ENCODE peak calls at places on chromosomes 16 and 17, in five cellular contexts. D is A549, T is SK-N-SH, K is IMR-90, O is K562. C is an unnamed sample.
A peak's percentile ranks its signal among the peaks of the same experiment; 100 is the strongest.

GRCh38 chr17:40121191-40121885 is 433 bp upstream of the MSL1 start:
- DNase-seq in D (peak; percentile 61), T (no peak), K (peak; percentile 49), O (peak; percentile 66), C (no peak)

GRCh38 chr17:17232303-17232621 is 4.7 kb downstream of the FLCN start:
- DNase-seq in D (no peak), T (no peak), K (no peak), O (no peak), C (no peak)

GRCh38 chr17:47829870-47830269 is 1.5 kb downstream of the MRPL10 start:
- DNase-seq in D (no peak), T (no peak), K (no peak), O (no peak), C (no peak)

GRCh38 chr17:37642706-37643105 is 540 bp downstream of the DDX52 start:
- DNase-seq in D (peak; percentile 31), T (peak; percentile 19), K (peak; percentile 31), O (no peak), C (no peak)

GRCh38 chr17:62704381-62704971 is 77.0 kb downstream of the MRC2 start:
- DNase-seq in D (peak; percentile 57), T (no peak), K (peak; percentile 35), O (peak; percentile 44), C (no peak)

GRCh38 chr16:49643429-49644142 is 212.3 kb downstream of the ZNF423 start:
- DNase-seq in D (no peak), T (no peak), K (peak; percentile 78), O (no peak), C (no peak)

GRCh38 chr16:53964145-53964544 is 260.2 kb downstream of the FTO start:
- DNase-seq in D (no peak), T (no peak), K (no peak), O (no peak), C (no peak)

GRCh38 chr17:71828182-71828596 is 292.6 kb upstream of the SOX9 start:
- DNase-seq in D (no peak), T (peak; percentile 58), K (peak; percentile 2), O (no peak), C (no peak)

GRCh38 chr16:10552998-10553491 is 27.4 kb downstream of the EMP2 start:
- DNase-seq in D (peak; percentile 72), T (peak; percentile 37), K (no peak), O (peak; percentile 95), C (peak; percentile 49)

GRCh38 chr17:78645421-78646295 is 68.5 kb upstream of the DNAH17 start:
- DNase-seq in D (peak; percentile 88), T (peak; percentile 18), K (peak; percentile 34), O (no peak), C (peak; percentile 70)

GRCh38 chr16:24858219-24859041 is 12.7 kb downstream of the SLC5A11 start:
- DNase-seq in D (peak; percentile 68), T (no peak), K (peak; percentile 59), O (peak; percentile 76), C (no peak)

GRCh38 chr17:27974531-27975145 is 67.8 kb upstream of the NLK start:
- DNase-seq in D (no peak), T (no peak), K (no peak), O (no peak), C (no peak)

GRCh38 chr17:67026341-67026740 is 18.0 kb upstream of the CACNG1 start:
- DNase-seq in D (peak; percentile 38), T (no peak), K (no peak), O (no peak), C (no peak)

GRCh38 chr17:80622170-80622466 is 77.5 kb downstream of the RPTOR start:
- DNase-seq in D (no peak), T (no peak), K (no peak), O (no peak), C (no peak)

GRCh38 chr16:11671676-11672075 is 3.4 kb downstream of the SNN start:
- DNase-seq in D (no peak), T (no peak), K (no peak), O (no peak), C (no peak)

GRCh38 chr16:8108991-8109509 is 481.3 kb downstream of the TMEM114 start:
- DNase-seq in D (peak; percentile 24), T (no peak), K (no peak), O (peak; percentile 79), C (no peak)

GRCh38 chr17:65557349-65558310 is 3.8 kb downstream of the AXIN2 start:
- DNase-seq in D (peak; percentile 68), T (no peak), K (peak; percentile 55), O (no peak), C (no peak)
- TF ChIP-seq RFX5 in D (no peak), T (no peak), K (no peak), O (no peak), C (no peak)

GRCh38 chr16:77060614-77061013 is 130.4 kb upstream of the MON1B start:
- DNase-seq in D (no peak), T (no peak), K (no peak), O (no peak), C (no peak)

GRCh38 chr16:77059441-77059840 is 131.5 kb upstream of the MON1B start:
- DNase-seq in D (no peak), T (no peak), K (no peak), O (no peak), C (no peak)

GRCh38 chr16:77063617-77064016 is 127.4 kb upstream of the MON1B start:
- DNase-seq in D (no peak), T (no peak), K (no peak), O (no peak), C (no peak)

GRCh38 chr16:77064037-77064436 is 127.0 kb upstream of the MON1B start:
- DNase-seq in D (no peak), T (no peak), K (no peak), O (no peak), C (no peak)

GRCh38 chr16:77062878-77063566 is 128.0 kb upstream of the MON1B start:
- DNase-seq in D (no peak), T (no peak), K (no peak), O (no peak), C (no peak)
- TF ChIP-seq RCOR1 in D (no peak), T (no peak), K (no peak), O (no peak), C (no peak)

GRCh38 chr17:49035470-49036269 is 38.5 kb downstream of the IGF2BP1 start:
- DNase-seq in D (peak; percentile 67), T (peak; percentile 84), K (peak; percentile 17), O (peak; percentile 64), C (no peak)
- TF ChIP-seq RFX5 in D (no peak), T (no peak), K (no peak), O (no peak), C (no peak)

GRCh38 chr16:84320511-84320910 is 25.8 kb downstream of the WFDC1 start:
- DNase-seq in D (no peak), T (no peak), K (no peak), O (no peak), C (no peak)

GRCh38 chr16:84314814-84315213 is 20.1 kb downstream of the WFDC1 start:
- DNase-seq in D (no peak), T (no peak), K (peak; percentile 31), O (no peak), C (no peak)

GRCh38 chr16:84319146-84319760 is 24.6 kb downstream of the WFDC1 start:
- DNase-seq in D (no peak), T (no peak), K (no peak), O (no peak), C (no peak)

GRCh38 chr16:84315422-84315821 is 20.7 kb downstream of the WFDC1 start:
- DNase-seq in D (peak; percentile 26), T (no peak), K (peak; percentile 12), O (no peak), C (no peak)

DNA sequence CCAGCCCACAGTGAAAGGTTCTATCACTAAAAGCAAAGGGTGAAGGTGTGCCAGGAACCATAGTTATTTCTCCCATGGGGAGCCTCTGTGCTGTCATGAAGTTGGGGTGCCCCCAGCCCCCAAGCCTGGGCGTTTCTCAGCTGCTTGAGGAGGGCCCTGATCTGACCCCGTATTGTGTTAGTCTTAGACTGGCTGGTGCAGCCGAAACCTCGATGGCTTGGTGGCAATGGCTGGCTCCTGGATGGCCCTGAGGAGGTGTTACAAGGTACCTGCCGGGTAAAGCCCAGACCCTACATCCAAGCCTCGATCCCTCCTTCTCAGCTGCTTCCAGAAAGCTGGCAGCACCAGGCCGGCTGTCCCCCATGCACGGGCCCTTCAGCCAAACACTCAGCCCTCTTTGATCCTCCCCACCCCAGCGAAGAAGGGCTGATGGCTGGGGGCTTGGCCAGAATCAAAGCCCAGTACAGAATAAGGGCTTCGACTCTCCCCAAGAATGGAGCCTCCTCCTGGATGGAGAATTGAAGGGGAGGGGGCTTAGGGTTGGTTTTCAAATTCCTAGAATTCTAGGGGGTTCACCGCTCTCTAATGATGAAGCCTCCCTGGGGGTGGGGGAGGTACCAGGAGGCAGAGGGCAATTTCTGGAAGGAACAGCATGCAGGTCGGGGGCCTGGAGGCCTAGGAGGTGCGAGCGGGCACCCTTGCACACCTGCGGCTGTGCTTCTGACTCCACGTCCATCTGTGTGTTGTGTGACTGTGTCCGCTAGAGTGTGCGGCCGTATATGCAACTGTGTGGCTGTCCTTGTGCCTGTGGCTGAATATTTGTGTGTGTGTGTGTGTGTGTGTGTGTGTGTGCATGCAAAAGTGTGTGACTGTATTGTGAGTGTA is 23.7 kb downstream of the WFDC1 start:
- DNase-seq in D (no peak), T (no peak), K (no peak), O (no peak), C (no peak)
- TF ChIP-seq RCOR1 in D (no peak), T (no peak), K (no peak), O (no peak), C (no peak)

GRCh38 chr17:59751955-59752413 is 44.5 kb downstream of the VMP1 start:
- DNase-seq in D (no peak), T (no peak), K (no peak), O (no peak), C (no peak)

GRCh38 chr17:59754547-59754946 is 47.1 kb downstream of the VMP1 start:
- DNase-seq in D (peak; percentile 99), T (no peak), K (peak; percentile 98), O (peak; percentile 17), C (no peak)

GRCh38 chr17:59752446-59752845 is 45.0 kb downstream of the VMP1 start:
- DNase-seq in D (no peak), T (no peak), K (peak; percentile 56), O (no peak), C (no peak)

GRCh38 chr17:59752922-59753321 is 45.5 kb downstream of the VMP1 start:
- DNase-seq in D (no peak), T (no peak), K (no peak), O (no peak), C (no peak)

DNA sequence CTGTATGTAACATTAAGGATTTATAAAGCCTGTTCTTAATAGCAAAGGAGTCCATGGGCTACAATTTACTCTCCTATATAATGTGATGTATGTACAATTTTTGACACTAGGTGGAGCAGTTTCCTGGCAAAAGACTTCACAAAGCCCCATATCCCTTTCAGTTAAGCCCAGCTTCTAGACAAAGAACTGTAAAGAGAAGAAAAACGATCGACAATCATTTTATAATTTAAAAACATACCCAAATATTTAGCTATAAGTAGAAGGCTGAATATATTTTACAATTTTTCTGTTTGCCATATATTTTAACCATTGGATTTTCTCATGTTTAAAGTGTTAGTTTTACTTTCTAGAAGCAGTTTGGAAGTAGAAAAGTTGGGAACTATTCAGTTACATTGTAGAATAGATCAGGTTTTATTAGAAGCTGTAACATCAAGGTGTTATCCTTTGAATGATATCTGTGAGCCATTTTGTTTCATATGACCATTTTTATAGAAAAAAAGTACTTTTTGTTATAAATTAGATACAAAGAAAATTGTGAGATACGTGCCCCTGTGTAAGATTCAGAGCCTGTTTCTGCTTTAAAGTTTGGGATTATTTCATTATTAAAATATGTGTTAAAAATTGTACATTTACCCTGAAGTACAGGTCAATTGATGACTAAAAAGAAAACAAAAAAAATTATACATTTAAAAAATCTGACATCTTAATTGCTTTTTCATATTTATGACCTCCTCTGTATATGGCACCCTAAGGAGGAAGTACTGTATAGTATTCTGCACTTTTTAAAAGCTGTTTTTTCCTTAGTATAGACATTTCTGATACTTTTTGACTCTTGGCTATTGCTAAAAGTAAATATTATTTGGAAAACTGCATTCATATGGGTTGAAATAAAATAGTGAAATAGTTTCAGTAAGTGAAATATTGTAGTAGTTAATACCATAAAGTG is 46.3 kb downstream of the VMP1 start:
- DNase-seq in D (peak; percentile 94), T (peak; percentile 78), K (peak; percentile 93), O (peak; percentile 61), C (peak; percentile 73)
- TF ChIP-seq RFX5 in D (no peak), T (peak; percentile 59), K (no peak), O (no peak), C (no peak)